ENCODE peak calls at places on chromosomes 5 and 9, in five cellular contexts. One of them, this sample, is unnamed.

GRCh38 chr5:130471-131175 is 38.7 kb downstream of the PLEKHG4B start:
- DNase-seq in stimulated activated CD4-positive, alpha-beta T cell treated with anti-CD3 and anti-CD28 coated beads, Interleukin-1b, Interleukin-23, amount 100 ng/mL, for 1 hour: no peak
- DNase-seq in GM03348: peak
- DNase-seq in upper lobe of right lung: no peak
- DNase-seq in effector CD8-positive, alpha-beta T cell: no peak
- DNase-seq in this sample: no peak

GRCh38 chr5:38463634-38464521 is 92.6 kb downstream of the LIFR start:
- DNase-seq in stimulated activated CD4-positive, alpha-beta T cell treated with anti-CD3 and anti-CD28 coated beads, Interleukin-1b, Interleukin-23, amount 100 ng/mL, for 1 hour: no peak
- DNase-seq in GM03348: peak
- DNase-seq in upper lobe of right lung: no peak
- DNase-seq in effector CD8-positive, alpha-beta T cell: no peak
- DNase-seq in this sample: no peak

GRCh38 chr9:27273186-27273585 is 23.8 kb downstream of the EQTN start:
- DNase-seq in stimulated activated CD4-positive, alpha-beta T cell treated with anti-CD3 and anti-CD28 coated beads, Interleukin-1b, Interleukin-23, amount 100 ng/mL, for 1 hour: no peak
- DNase-seq in GM03348: no peak
- DNase-seq in upper lobe of right lung: no peak
- DNase-seq in effector CD8-positive, alpha-beta T cell: no peak
- DNase-seq in this sample: no peak

GRCh38 chr5:979100-979817 is 29.3 kb upstream of the NKD2 start:
- DNase-seq in stimulated activated CD4-positive, alpha-beta T cell treated with anti-CD3 and anti-CD28 coated beads, Interleukin-1b, Interleukin-23, amount 100 ng/mL, for 1 hour: no peak
- DNase-seq in GM03348: no peak
- DNase-seq in upper lobe of right lung: no peak
- DNase-seq in effector CD8-positive, alpha-beta T cell: no peak
- DNase-seq in this sample: peak

GRCh38 chr5:76874088-76874581 is 24.3 kb downstream of the S100Z start:
- DNase-seq in stimulated activated CD4-positive, alpha-beta T cell treated with anti-CD3 and anti-CD28 coated beads, Interleukin-1b, Interleukin-23, amount 100 ng/mL, for 1 hour: no peak
- DNase-seq in GM03348: no peak
- DNase-seq in upper lobe of right lung: no peak
- DNase-seq in effector CD8-positive, alpha-beta T cell: no peak
- DNase-seq in this sample: no peak

GRCh38 chr9:113687680-113688371 is 188.3 kb upstream of the ZNF618 start:
- DNase-seq in stimulated activated CD4-positive, alpha-beta T cell treated with anti-CD3 and anti-CD28 coated beads, Interleukin-1b, Interleukin-23, amount 100 ng/mL, for 1 hour: no peak
- DNase-seq in GM03348: no peak
- DNase-seq in upper lobe of right lung: peak
- DNase-seq in effector CD8-positive, alpha-beta T cell: no peak
- DNase-seq in this sample: no peak

GRCh38 chr5:13658761-13659160 is 285.7 kb downstream of the DNAH5 start:
- DNase-seq in stimulated activated CD4-positive, alpha-beta T cell treated with anti-CD3 and anti-CD28 coated beads, Interleukin-1b, Interleukin-23, amount 100 ng/mL, for 1 hour: no peak
- DNase-seq in GM03348: no peak
- DNase-seq in upper lobe of right lung: no peak
- DNase-seq in effector CD8-positive, alpha-beta T cell: no peak
- DNase-seq in this sample: no peak

GRCh38 chr5:10762178-10762775 is 1.2 kb upstream of the DAP start:
- DNase-seq in stimulated activated CD4-positive, alpha-beta T cell treated with anti-CD3 and anti-CD28 coated beads, Interleukin-1b, Interleukin-23, amount 100 ng/mL, for 1 hour: no peak
- DNase-seq in GM03348: no peak
- DNase-seq in upper lobe of right lung: peak
- DNase-seq in effector CD8-positive, alpha-beta T cell: no peak
- DNase-seq in this sample: no peak

GRCh38 chr5:172830876-172831662 is 3.0 kb upstream of the ERGIC1 start:
- DNase-seq in stimulated activated CD4-positive, alpha-beta T cell treated with anti-CD3 and anti-CD28 coated beads, Interleukin-1b, Interleukin-23, amount 100 ng/mL, for 1 hour: no peak
- DNase-seq in GM03348: peak
- DNase-seq in upper lobe of right lung: no peak
- DNase-seq in effector CD8-positive, alpha-beta T cell: no peak
- DNase-seq in this sample: no peak

GRCh38 chr5:16178745-16179372 is 732 bp downstream of the MARCHF11 start:
- DNase-seq in stimulated activated CD4-positive, alpha-beta T cell treated with anti-CD3 and anti-CD28 coated beads, Interleukin-1b, Interleukin-23, amount 100 ng/mL, for 1 hour: no peak
- DNase-seq in GM03348: peak
- DNase-seq in upper lobe of right lung: peak
- DNase-seq in effector CD8-positive, alpha-beta T cell: no peak
- DNase-seq in this sample: peak

This sample was measured in RWPE2.